ENCODE peak calls at places on chromosomes 13 and 19, in eight cellular contexts. One of them, this sample, is unnamed.
A peak's percentile ranks its signal among the peaks of the same experiment; 100 is the strongest.

GRCh38 chr13:100883453-100883852 is 208.9 kb upstream of the TMTC4 start:
- DNase-seq in A549: no peak
- DNase-seq in Caco-2: no peak
- DNase-seq in mucosa of descending colon: no peak
- DNase-seq in tibial artery: no peak
- DNase-seq in BE2C: no peak
- DNase-seq in GM23338: no peak
- DNase-seq in testis: no peak
- DNase-seq in this sample: no peak

GRCh38 chr13:51035469-51035868 is 75.6 kb downstream of the C13orf42 start:
- DNase-seq in A549: no peak
- DNase-seq in Caco-2: no peak
- DNase-seq in mucosa of descending colon: no peak
- DNase-seq in tibial artery: no peak
- DNase-seq in BE2C: no peak
- DNase-seq in GM23338: no peak
- DNase-seq in testis: no peak
- DNase-seq in this sample: no peak

GRCh38 chr13:40026174-40026585 is 370.7 kb downstream of the COG6 start:
- DNase-seq in A549: no peak
- DNase-seq in Caco-2: no peak
- DNase-seq in mucosa of descending colon: no peak
- DNase-seq in tibial artery: no peak
- DNase-seq in BE2C: no peak
- DNase-seq in GM23338: no peak
- DNase-seq in testis: no peak
- DNase-seq in this sample: no peak

GRCh38 chr13:24563087-24563486 is 50.5 kb upstream of the PARP4 start:
- DNase-seq in A549: no peak
- DNase-seq in Caco-2: no peak
- DNase-seq in mucosa of descending colon: no peak
- DNase-seq in tibial artery: no peak
- DNase-seq in BE2C: no peak
- DNase-seq in GM23338: no peak
- DNase-seq in testis: no peak
- DNase-seq in this sample: no peak

GRCh38 chr13:30376426-30377311 is 45.6 kb upstream of the UBE2L5 start:
- DNase-seq in A549: no peak
- DNase-seq in Caco-2: no peak
- DNase-seq in mucosa of descending colon: peak; percentile 72
- DNase-seq in tibial artery: no peak
- DNase-seq in BE2C: no peak
- DNase-seq in GM23338: peak; percentile 47
- DNase-seq in testis: no peak
- DNase-seq in this sample: peak; percentile 90

GRCh38 chr19:12864721-12865715 is 16.2 kb downstream of the DNASE2 start:
- DNase-seq in A549: no peak
- DNase-seq in Caco-2: no peak
- DNase-seq in mucosa of descending colon: peak; percentile 44
- DNase-seq in tibial artery: no peak
- DNase-seq in BE2C: no peak
- DNase-seq in GM23338: no peak
- DNase-seq in testis: no peak
- DNase-seq in this sample: no peak

GRCh38 chr13:75050419-75051066 is 431.4 kb downstream of the TBC1D4 start:
- DNase-seq in A549: no peak
- DNase-seq in Caco-2: no peak
- DNase-seq in mucosa of descending colon: no peak
- DNase-seq in tibial artery: no peak
- DNase-seq in BE2C: no peak
- DNase-seq in GM23338: no peak
- DNase-seq in testis: no peak
- DNase-seq in this sample: no peak

GRCh38 chr13:20901668-20902437 is 693 bp downstream of the XPO4 start:
- DNase-seq in A549: peak; percentile 24
- DNase-seq in Caco-2: peak; percentile 70
- DNase-seq in mucosa of descending colon: peak; percentile 64
- DNase-seq in tibial artery: no peak
- DNase-seq in BE2C: peak; percentile 68
- DNase-seq in GM23338: peak; percentile 74
- DNase-seq in testis: peak; percentile 42
- DNase-seq in this sample: no peak

GRCh38 chr19:41541990-41542584 is 33.9 kb upstream of the CEACAM21 start:
- DNase-seq in A549: peak; percentile 69
- DNase-seq in Caco-2: peak; percentile 44
- DNase-seq in mucosa of descending colon: peak; percentile 83
- DNase-seq in tibial artery: peak; percentile 51
- DNase-seq in BE2C: peak; percentile 63
- DNase-seq in GM23338: peak; percentile 87
- DNase-seq in testis: peak; percentile 71
- DNase-seq in this sample: peak; percentile 74

GRCh38 chr13:76677047-76677446 is 209.2 kb downstream of the KCTD12 start:
- DNase-seq in A549: no peak
- DNase-seq in Caco-2: no peak
- DNase-seq in mucosa of descending colon: peak; percentile 25
- DNase-seq in tibial artery: peak; percentile 31
- DNase-seq in BE2C: no peak
- DNase-seq in GM23338: no peak
- DNase-seq in testis: peak; percentile 69
- DNase-seq in this sample: no peak

GRCh38 chr13:89380101-89380500 is 1708.9 kb downstream of the SLITRK5 start:
- DNase-seq in A549: no peak
- DNase-seq in Caco-2: no peak
- DNase-seq in mucosa of descending colon: peak; percentile 49
- DNase-seq in tibial artery: no peak
- DNase-seq in BE2C: no peak
- DNase-seq in GM23338: no peak
- DNase-seq in testis: no peak
- DNase-seq in this sample: no peak

GRCh38 chr13:21537105-21537504 is 66.9 kb downstream of the MICU2 start:
- DNase-seq in A549: no peak
- DNase-seq in Caco-2: no peak
- DNase-seq in mucosa of descending colon: no peak
- DNase-seq in tibial artery: no peak
- DNase-seq in BE2C: no peak
- DNase-seq in GM23338: no peak
- DNase-seq in testis: no peak
- DNase-seq in this sample: no peak

GRCh38 chr19:58346961-58347929 is 6.0 kb downstream of the A1BG start:
- DNase-seq in A549: peak; percentile 65
- DNase-seq in Caco-2: no peak
- DNase-seq in mucosa of descending colon: peak; percentile 46
- DNase-seq in tibial artery: peak; percentile 38
- DNase-seq in BE2C: peak; percentile 85
- DNase-seq in GM23338: peak; percentile 81
- DNase-seq in testis: peak; percentile 65
- DNase-seq in this sample: peak; percentile 66

GRCh38 chr19:4583961-4584669 is 24.6 kb upstream of the SEMA6B start:
- DNase-seq in A549: no peak
- DNase-seq in Caco-2: no peak
- DNase-seq in mucosa of descending colon: no peak
- DNase-seq in tibial artery: no peak
- DNase-seq in BE2C: peak; percentile 62
- DNase-seq in GM23338: peak; percentile 66
- DNase-seq in testis: peak; percentile 57
- DNase-seq in this sample: no peak
- H3K4me3 ChIP-seq in A549: peak overlapping the region; percentile 64
- H3K4me3 ChIP-seq in Caco-2: peak overlapping the region; percentile 52
- H3K4me3 ChIP-seq in mucosa of descending colon: no peak overlapping the region
- H3K4me3 ChIP-seq in tibial artery: peak overlapping the region; percentile 22
- H3K4me3 ChIP-seq in BE2C: peak overlapping the region; percentile 49
- H3K4me3 ChIP-seq in GM23338: peak overlapping the region; percentile 87
- H3K4me3 ChIP-seq in testis: peak overlapping the region; percentile 22
- H3K4me3 ChIP-seq in this sample: no peak overlapping the region

GRCh38 chr19:17070912-17071311 is 4.3 kb downstream of the HAUS8 start:
- DNase-seq in A549: no peak
- DNase-seq in Caco-2: no peak
- DNase-seq in mucosa of descending colon: no peak
- DNase-seq in tibial artery: no peak
- DNase-seq in BE2C: no peak
- DNase-seq in GM23338: no peak
- DNase-seq in testis: no peak
- DNase-seq in this sample: no peak
- H3K4me1 ChIP-seq in A549: peaks cover 10% of the 10 kb centered on the region
- H3K4me1 ChIP-seq in Caco-2: no peaks in the 10 kb centered on the region
- H3K4me1 ChIP-seq in mucosa of descending colon: peaks cover 8% of the 10 kb centered on the region
- H3K4me1 ChIP-seq in tibial artery: no peaks in the 10 kb centered on the region
- H3K4me1 ChIP-seq in BE2C: no peaks in the 10 kb centered on the region
- H3K4me1 ChIP-seq in GM23338: peaks cover 15% of the 10 kb centered on the region
- H3K4me1 ChIP-seq in testis: peaks cover 12% of the 10 kb centered on the region
- H3K4me1 ChIP-seq in this sample: peaks cover 14% of the 10 kb centered on the region

DNA sequence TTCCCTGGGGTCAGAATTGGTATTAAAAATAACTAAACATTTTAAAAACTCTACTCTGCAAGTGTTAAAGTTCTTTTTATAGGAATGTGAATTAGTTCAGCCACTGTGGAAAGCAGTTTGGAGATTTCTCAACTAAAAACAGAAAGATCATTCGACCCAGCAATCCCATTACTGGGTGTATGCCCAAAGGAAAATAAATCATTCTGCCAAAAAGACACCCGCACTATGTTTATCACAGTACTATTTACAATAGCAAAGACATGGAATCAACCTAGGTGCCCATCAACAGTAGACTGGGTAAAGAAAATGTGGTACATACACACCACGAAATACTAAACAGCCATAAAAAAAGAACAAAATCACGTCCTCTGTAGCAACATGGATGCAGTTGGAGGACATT is 657 bp upstream of the THSD1 start:
- DNase-seq in A549: no peak
- DNase-seq in Caco-2: no peak
- DNase-seq in mucosa of descending colon: no peak
- DNase-seq in tibial artery: no peak
- DNase-seq in BE2C: no peak
- DNase-seq in GM23338: no peak
- DNase-seq in testis: no peak
- DNase-seq in this sample: no peak
- H3K4me3 ChIP-seq in A549: peak overlapping the region; percentile 81
- H3K4me3 ChIP-seq in Caco-2: peak overlapping the region; percentile 31
- H3K4me3 ChIP-seq in mucosa of descending colon: no peak overlapping the region
- H3K4me3 ChIP-seq in tibial artery: peak overlapping the region; percentile 54
- H3K4me3 ChIP-seq in BE2C: peak overlapping the region; percentile 56
- H3K4me3 ChIP-seq in GM23338: peak overlapping the region; percentile 61
- H3K4me3 ChIP-seq in testis: peak overlapping the region; percentile 55
- H3K4me3 ChIP-seq in this sample: no peak overlapping the region

GRCh38 chr13:102914629-102914935 is 68.8 kb downstream of the ERCC5 start:
- DNase-seq in A549: no peak
- DNase-seq in Caco-2: peak; percentile 45
- DNase-seq in mucosa of descending colon: no peak
- DNase-seq in tibial artery: no peak
- DNase-seq in BE2C: no peak
- DNase-seq in GM23338: no peak
- DNase-seq in testis: no peak
- DNase-seq in this sample: no peak

GRCh38 chr13:102913924-102914628 is 68.2 kb downstream of the ERCC5 start:
- DNase-seq in A549: no peak
- DNase-seq in Caco-2: no peak
- DNase-seq in mucosa of descending colon: peak; percentile 32
- DNase-seq in tibial artery: no peak
- DNase-seq in BE2C: no peak
- DNase-seq in GM23338: no peak
- DNase-seq in testis: peak; percentile 57
- DNase-seq in this sample: no peak

GRCh38 chr13:102912599-102912998 is 66.8 kb downstream of the ERCC5 start:
- DNase-seq in A549: no peak
- DNase-seq in Caco-2: no peak
- DNase-seq in mucosa of descending colon: no peak
- DNase-seq in tibial artery: no peak
- DNase-seq in BE2C: no peak
- DNase-seq in GM23338: no peak
- DNase-seq in testis: no peak
- DNase-seq in this sample: no peak

GRCh38 chr13:102917019-102917418 is 71.2 kb downstream of the ERCC5 start:
- DNase-seq in A549: no peak
- DNase-seq in Caco-2: no peak
- DNase-seq in mucosa of descending colon: no peak
- DNase-seq in tibial artery: no peak
- DNase-seq in BE2C: no peak
- DNase-seq in GM23338: no peak
- DNase-seq in testis: no peak
- DNase-seq in this sample: no peak

GRCh38 chr13:102915393-102915792 is 69.6 kb downstream of the ERCC5 start:
- DNase-seq in A549: no peak
- DNase-seq in Caco-2: no peak
- DNase-seq in mucosa of descending colon: no peak
- DNase-seq in tibial artery: no peak
- DNase-seq in BE2C: no peak
- DNase-seq in GM23338: no peak
- DNase-seq in testis: no peak
- DNase-seq in this sample: no peak
- H3K4me1 ChIP-seq in A549: no peaks in the 10 kb centered on the region
- H3K4me1 ChIP-seq in Caco-2: peaks cover 8% of the 10 kb centered on the region
- H3K4me1 ChIP-seq in mucosa of descending colon: peaks cover 3% of the 10 kb centered on the region
- H3K4me1 ChIP-seq in tibial artery: no peaks in the 10 kb centered on the region
- H3K4me1 ChIP-seq in BE2C: no peaks in the 10 kb centered on the region
- H3K4me1 ChIP-seq in GM23338: no peaks in the 10 kb centered on the region
- H3K4me1 ChIP-seq in testis: no peaks in the 10 kb centered on the region
- H3K4me1 ChIP-seq in this sample: no peaks in the 10 kb centered on the region

DNA sequence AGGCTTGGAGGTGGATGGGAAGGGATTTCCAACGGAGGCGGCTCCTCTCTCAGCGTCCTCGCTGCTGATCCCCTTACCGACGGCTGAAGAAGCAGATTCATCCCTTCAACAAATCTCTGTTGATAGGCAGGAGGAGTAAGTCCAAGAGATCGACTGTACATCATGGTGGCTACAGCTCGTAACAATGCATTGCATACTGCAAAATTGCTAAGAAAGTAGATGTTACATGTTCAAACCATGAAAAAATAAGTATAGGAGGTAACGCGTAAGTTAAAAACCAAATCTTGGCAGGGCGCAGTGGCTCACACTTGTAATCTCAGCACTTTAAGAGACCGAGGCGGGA is 468 bp upstream of the SLC39A3 start:
- DNase-seq in A549: no peak
- DNase-seq in Caco-2: no peak
- DNase-seq in mucosa of descending colon: no peak
- DNase-seq in tibial artery: no peak
- DNase-seq in BE2C: no peak
- DNase-seq in GM23338: no peak
- DNase-seq in testis: no peak
- DNase-seq in this sample: no peak
- H3K4me3 ChIP-seq in A549: no peak overlapping the region
- H3K4me3 ChIP-seq in Caco-2: no peak overlapping the region
- H3K4me3 ChIP-seq in mucosa of descending colon: peak overlapping the region; percentile 72
- H3K4me3 ChIP-seq in tibial artery: peak overlapping the region; percentile 79
- H3K4me3 ChIP-seq in BE2C: peak overlapping the region; percentile 93
- H3K4me3 ChIP-seq in GM23338: no peak overlapping the region
- H3K4me3 ChIP-seq in testis: peak overlapping the region; percentile 91
- H3K4me3 ChIP-seq in this sample: peak overlapping the region; percentile 15